ENCODE peak calls at places on chromosomes 11 and 22, in ten cellular contexts. One of them, this sample, is unnamed.

GRCh38 chr11:43268161-43268560 is 43.6 kb upstream of the API5 start:
- DNase-seq in GM23338: no peak
- DNase-seq in cardiac muscle cell: no peak
- DNase-seq in mucosa of descending colon: no peak
- DNase-seq in kidney: peak
- DNase-seq in AG09309: no peak
- DNase-seq in tibial nerve: no peak
- DNase-seq in OCI-LY7: no peak
- DNase-seq in astrocyte: no peak
- DNase-seq in fibroblast of pulmonary artery: no peak
- DNase-seq in this sample: no peak

GRCh38 chr11:132576706-132577105 is 955.6 kb downstream of the OPCML start:
- DNase-seq in mucosa of descending colon: no peak
- DNase-seq in astrocyte: peak
- DNase-seq in OCI-LY7: no peak
- DNase-seq in GM23338: peak
- DNase-seq in AG09309: peak
- DNase-seq in cardiac muscle cell: no peak
- DNase-seq in kidney: no peak
- DNase-seq in tibial nerve: no peak
- DNase-seq in fibroblast of pulmonary artery: peak
- DNase-seq in this sample: no peak

GRCh38 chr11:75474878-75475766 is 42.1 kb upstream of the KLHL35 start:
- DNase-seq in kidney: peak
- DNase-seq in cardiac muscle cell: peak
- DNase-seq in mucosa of descending colon: peak
- DNase-seq in AG09309: no peak
- DNase-seq in tibial nerve: peak
- DNase-seq in OCI-LY7: peak
- DNase-seq in GM23338: peak
- DNase-seq in astrocyte: no peak
- DNase-seq in fibroblast of pulmonary artery: peak
- DNase-seq in this sample: peak

GRCh38 chr22:27952091-27952490 is 33.0 kb upstream of the PITPNB start:
- DNase-seq in AG09309: no peak
- DNase-seq in kidney: no peak
- DNase-seq in mucosa of descending colon: no peak
- DNase-seq in fibroblast of pulmonary artery: peak
- DNase-seq in cardiac muscle cell: no peak
- DNase-seq in astrocyte: peak
- DNase-seq in GM23338: no peak
- DNase-seq in OCI-LY7: no peak
- DNase-seq in tibial nerve: peak
- DNase-seq in this sample: no peak

GRCh38 chr11:16612801-16613400 is 125.5 kb upstream of the C11orf58 start:
- DNase-seq in kidney: no peak
- DNase-seq in GM23338: peak
- DNase-seq in OCI-LY7: no peak
- DNase-seq in cardiac muscle cell: peak
- DNase-seq in tibial nerve: peak
- DNase-seq in mucosa of descending colon: no peak
- DNase-seq in fibroblast of pulmonary artery: no peak
- DNase-seq in astrocyte: no peak
- DNase-seq in AG09309: no peak
- DNase-seq in this sample: no peak

GRCh38 chr11:81869337-81870065 is 864.2 kb downstream of the FAM181B start:
- DNase-seq in astrocyte: peak
- DNase-seq in kidney: no peak
- DNase-seq in cardiac muscle cell: no peak
- DNase-seq in OCI-LY7: peak
- DNase-seq in tibial nerve: no peak
- DNase-seq in GM23338: no peak
- DNase-seq in mucosa of descending colon: no peak
- DNase-seq in fibroblast of pulmonary artery: peak
- DNase-seq in AG09309: no peak
- DNase-seq in this sample: no peak

GRCh38 chr11:46352063-46352841 is 5.0 kb downstream of the DGKZ start:
- DNase-seq in cardiac muscle cell: peak
- DNase-seq in mucosa of descending colon: peak
- DNase-seq in OCI-LY7: peak
- DNase-seq in GM23338: peak
- DNase-seq in astrocyte: no peak
- DNase-seq in kidney: peak
- DNase-seq in fibroblast of pulmonary artery: peak
- DNase-seq in tibial nerve: no peak
- DNase-seq in AG09309: no peak
- DNase-seq in this sample: no peak

GRCh38 chr22:26234267-26234666 is 65.0 kb downstream of the SEZ6L start:
- DNase-seq in astrocyte: no peak
- DNase-seq in mucosa of descending colon: no peak
- DNase-seq in OCI-LY7: no peak
- DNase-seq in kidney: no peak
- DNase-seq in cardiac muscle cell: no peak
- DNase-seq in GM23338: no peak
- DNase-seq in AG09309: no peak
- DNase-seq in fibroblast of pulmonary artery: no peak
- DNase-seq in tibial nerve: no peak
- DNase-seq in this sample: no peak

GRCh38 chr22:40383905-40384304 is 13.5 kb downstream of the SGSM3 start:
- DNase-seq in astrocyte: peak
- DNase-seq in mucosa of descending colon: no peak
- DNase-seq in GM23338: no peak
- DNase-seq in AG09309: peak
- DNase-seq in kidney: no peak
- DNase-seq in fibroblast of pulmonary artery: peak
- DNase-seq in cardiac muscle cell: no peak
- DNase-seq in OCI-LY7: no peak
- DNase-seq in tibial nerve: no peak
- DNase-seq in this sample: no peak

GRCh38 chr11:10044618-10045017 is 249.4 kb downstream of the SBF2 start:
- DNase-seq in fibroblast of pulmonary artery: peak
- DNase-seq in cardiac muscle cell: no peak
- DNase-seq in tibial nerve: no peak
- DNase-seq in GM23338: peak
- DNase-seq in astrocyte: peak
- DNase-seq in AG09309: no peak
- DNase-seq in kidney: no peak
- DNase-seq in mucosa of descending colon: no peak
- DNase-seq in OCI-LY7: peak
- DNase-seq in this sample: no peak

GRCh38 chr11:81959341-81959740 is 774.3 kb downstream of the FAM181B start:
- DNase-seq in fibroblast of pulmonary artery: no peak
- DNase-seq in AG09309: no peak
- DNase-seq in astrocyte: no peak
- DNase-seq in kidney: no peak
- DNase-seq in mucosa of descending colon: no peak
- DNase-seq in OCI-LY7: no peak
- DNase-seq in cardiac muscle cell: peak
- DNase-seq in GM23338: peak
- DNase-seq in tibial nerve: no peak
- DNase-seq in this sample: no peak

GRCh38 chr11:44565746-44566558 is 489 bp downstream of the CD82 start:
- DNase-seq in mucosa of descending colon: no peak
- DNase-seq in OCI-LY7: peak
- DNase-seq in GM23338: peak
- DNase-seq in kidney: no peak
- DNase-seq in AG09309: no peak
- DNase-seq in tibial nerve: no peak
- DNase-seq in astrocyte: no peak
- DNase-seq in fibroblast of pulmonary artery: no peak
- DNase-seq in cardiac muscle cell: no peak
- DNase-seq in this sample: no peak

GRCh38 chr11:75162954-75163353 is 12.0 kb downstream of the SLCO2B1 start:
- DNase-seq in OCI-LY7: no peak
- DNase-seq in tibial nerve: no peak
- DNase-seq in astrocyte: no peak
- DNase-seq in GM23338: no peak
- DNase-seq in fibroblast of pulmonary artery: no peak
- DNase-seq in kidney: peak
- DNase-seq in mucosa of descending colon: no peak
- DNase-seq in AG09309: no peak
- DNase-seq in cardiac muscle cell: no peak
- DNase-seq in this sample: no peak

GRCh38 chr11:12694182-12694531 is 19.9 kb downstream of the TEAD1 start:
- DNase-seq in tibial nerve: no peak
- DNase-seq in mucosa of descending colon: no peak
- DNase-seq in cardiac muscle cell: no peak
- DNase-seq in kidney: no peak
- DNase-seq in GM23338: peak
- DNase-seq in AG09309: no peak
- DNase-seq in OCI-LY7: peak
- DNase-seq in astrocyte: no peak
- DNase-seq in fibroblast of pulmonary artery: no peak
- DNase-seq in this sample: no peak

GRCh38 chr11:69830086-69830485 is 10.9 kb upstream of the FGF3 start:
- DNase-seq in tibial nerve: no peak
- DNase-seq in cardiac muscle cell: no peak
- DNase-seq in astrocyte: no peak
- DNase-seq in mucosa of descending colon: no peak
- DNase-seq in kidney: no peak
- DNase-seq in OCI-LY7: no peak
- DNase-seq in GM23338: no peak
- DNase-seq in AG09309: no peak
- DNase-seq in fibroblast of pulmonary artery: no peak
- DNase-seq in this sample: no peak

GRCh38 chr22:31891366-31892079 is 52.8 kb upstream of the YWHAH start:
- DNase-seq in tibial nerve: no peak
- DNase-seq in mucosa of descending colon: no peak
- DNase-seq in AG09309: peak
- DNase-seq in cardiac muscle cell: no peak
- DNase-seq in OCI-LY7: no peak
- DNase-seq in fibroblast of pulmonary artery: no peak
- DNase-seq in GM23338: no peak
- DNase-seq in kidney: no peak
- DNase-seq in astrocyte: peak
- DNase-seq in this sample: no peak

DNA sequence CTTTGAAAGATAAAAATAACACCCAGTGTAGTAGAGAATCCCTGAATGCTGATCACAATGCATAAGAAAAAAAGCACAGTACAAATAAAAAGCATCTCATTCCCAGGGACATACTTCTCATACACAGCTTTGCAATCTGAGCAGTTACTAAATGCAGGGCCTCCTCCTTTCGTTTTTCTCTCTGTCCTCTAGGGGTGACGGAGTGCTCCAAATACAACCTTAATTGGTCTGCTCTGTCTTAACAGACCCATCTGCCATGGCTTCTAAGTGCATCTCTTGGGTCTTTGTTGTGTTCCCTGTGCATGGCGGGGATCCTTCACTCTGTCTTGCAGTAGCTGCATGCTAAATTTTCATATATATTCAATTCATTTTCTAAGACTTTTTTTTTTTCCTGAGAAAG is 1114.2 kb upstream of the RAG2 start:
- DNase-seq in tibial nerve: no peak
- DNase-seq in kidney: no peak
- DNase-seq in fibroblast of pulmonary artery: peak
- DNase-seq in astrocyte: no peak
- DNase-seq in cardiac muscle cell: peak
- DNase-seq in mucosa of descending colon: no peak
- DNase-seq in AG09309: no peak
- DNase-seq in OCI-LY7: no peak
- DNase-seq in GM23338: peak
- DNase-seq in this sample: no peak
- TF ChIP-seq CTCF in tibial nerve: no peak
- TF ChIP-seq CTCF in kidney: no peak
- TF ChIP-seq CTCF in fibroblast of pulmonary artery: peak
- TF ChIP-seq CTCF in astrocyte: peak
- TF ChIP-seq CTCF in cardiac muscle cell: peak
- TF ChIP-seq CTCF in mucosa of descending colon: no peak
- TF ChIP-seq CTCF in AG09309: no peak
- TF ChIP-seq CTCF in OCI-LY7: no peak
- TF ChIP-seq CTCF in GM23338: peak
- TF ChIP-seq CTCF in this sample: peak

DNA sequence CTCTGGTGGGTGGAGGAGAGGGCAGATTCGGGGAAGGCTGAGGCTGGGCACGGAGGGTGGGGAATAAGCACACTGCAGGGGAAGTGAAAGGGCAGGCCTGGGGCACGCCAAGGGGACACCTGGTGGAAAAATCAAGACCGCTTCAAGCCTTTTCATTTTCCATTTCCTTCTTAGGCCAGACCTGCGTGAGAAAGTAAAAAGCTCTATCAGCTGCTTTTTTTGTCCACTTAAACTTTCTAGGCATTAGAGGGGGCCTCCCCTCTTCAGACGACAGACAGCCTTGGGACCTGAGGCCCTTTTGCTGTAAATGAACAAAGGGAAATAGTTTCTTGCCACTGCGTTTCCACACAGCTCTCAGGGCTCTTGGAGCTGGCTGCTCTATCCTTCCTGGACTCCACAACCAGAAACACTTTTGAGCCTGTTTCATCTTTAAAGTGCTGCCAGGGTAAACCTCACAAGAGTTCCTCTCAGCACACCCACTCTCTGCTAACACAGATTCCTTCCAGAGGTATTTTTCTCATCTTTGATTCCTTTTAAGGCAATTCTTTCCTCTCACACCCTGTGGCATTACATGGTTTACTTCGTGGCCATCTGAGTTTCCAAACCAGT is 25.0 kb upstream of the SERPIND1 start:
- DNase-seq in tibial nerve: no peak
- DNase-seq in AG09309: no peak
- DNase-seq in fibroblast of pulmonary artery: no peak
- DNase-seq in cardiac muscle cell: peak
- DNase-seq in astrocyte: peak
- DNase-seq in kidney: no peak
- DNase-seq in GM23338: no peak
- DNase-seq in mucosa of descending colon: peak
- DNase-seq in OCI-LY7: peak
- DNase-seq in this sample: no peak
- TF ChIP-seq CTCF in tibial nerve: no peak
- TF ChIP-seq CTCF in AG09309: no peak
- TF ChIP-seq CTCF in fibroblast of pulmonary artery: no peak
- TF ChIP-seq CTCF in cardiac muscle cell: no peak
- TF ChIP-seq CTCF in astrocyte: no peak
- TF ChIP-seq CTCF in kidney: no peak
- TF ChIP-seq CTCF in GM23338: no peak
- TF ChIP-seq CTCF in mucosa of descending colon: no peak
- TF ChIP-seq CTCF in OCI-LY7: no peak
- TF ChIP-seq CTCF in this sample: no peak

GRCh38 chr11:103927535-103927934 is 108.9 kb upstream of the DDI1 start:
- DNase-seq in OCI-LY7: peak
- DNase-seq in tibial nerve: no peak
- DNase-seq in fibroblast of pulmonary artery: peak
- DNase-seq in GM23338: peak
- DNase-seq in mucosa of descending colon: no peak
- DNase-seq in AG09309: no peak
- DNase-seq in cardiac muscle cell: peak
- DNase-seq in kidney: no peak
- DNase-seq in astrocyte: no peak
- DNase-seq in this sample: no peak
- TF ChIP-seq CTCF in OCI-LY7: peak
- TF ChIP-seq CTCF in tibial nerve: peak
- TF ChIP-seq CTCF in fibroblast of pulmonary artery: peak
- TF ChIP-seq CTCF in GM23338: peak
- TF ChIP-seq CTCF in mucosa of descending colon: peak
- TF ChIP-seq CTCF in AG09309: peak
- TF ChIP-seq CTCF in cardiac muscle cell: peak
- TF ChIP-seq CTCF in kidney: peak
- TF ChIP-seq CTCF in astrocyte: no peak
- TF ChIP-seq CTCF in this sample: peak

DNA sequence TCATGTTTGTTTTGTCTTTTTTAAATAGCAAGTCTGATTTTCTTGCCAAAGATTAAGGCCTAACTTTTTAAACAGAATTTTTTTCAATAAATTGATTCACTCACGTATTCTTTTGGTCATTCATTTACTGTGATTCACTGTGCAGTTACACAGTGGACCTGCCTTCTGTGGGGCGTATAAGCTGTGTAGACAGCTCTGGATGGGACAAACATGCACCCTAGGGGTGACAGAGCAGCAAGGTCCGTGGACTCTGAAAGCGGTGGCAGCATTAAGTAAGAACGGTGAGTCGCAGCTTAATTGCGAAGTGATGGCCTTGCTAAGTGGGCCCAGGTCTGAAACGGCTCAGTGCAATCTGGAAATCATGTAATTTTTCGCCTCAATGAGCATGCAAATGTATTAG is 113.2 kb downstream of the SPATA19 start:
- DNase-seq in mucosa of descending colon: no peak
- DNase-seq in tibial nerve: no peak
- DNase-seq in OCI-LY7: no peak
- DNase-seq in astrocyte: no peak
- DNase-seq in kidney: no peak
- DNase-seq in AG09309: no peak
- DNase-seq in fibroblast of pulmonary artery: no peak
- DNase-seq in GM23338: no peak
- DNase-seq in cardiac muscle cell: no peak
- DNase-seq in this sample: no peak
- TF ChIP-seq CTCF in mucosa of descending colon: no peak
- TF ChIP-seq CTCF in tibial nerve: no peak
- TF ChIP-seq CTCF in OCI-LY7: no peak
- TF ChIP-seq CTCF in astrocyte: no peak
- TF ChIP-seq CTCF in kidney: no peak
- TF ChIP-seq CTCF in AG09309: no peak
- TF ChIP-seq CTCF in fibroblast of pulmonary artery: no peak
- TF ChIP-seq CTCF in GM23338: no peak
- TF ChIP-seq CTCF in cardiac muscle cell: no peak
- TF ChIP-seq CTCF in this sample: no peak

This sample was measured in type B pancreatic cell.